ENCODE peak calls at places on chromosomes 3 and 15, in six cellular contexts. One of them, this sample, is unnamed.

GRCh38 chr3:64530434-64531049 is 157.3 kb downstream of the ADAMTS9 start:
- DNase-seq in IMR-90: peak
- DNase-seq in mesothelial cell of epicardium: no peak
- DNase-seq in H1: peak
- DNase-seq in A673: peak
- DNase-seq in adrenal gland: peak
- DNase-seq in this sample: peak

GRCh38 chr3:104909721-104910120 is 457.0 kb upstream of the ALCAM start:
- DNase-seq in IMR-90: peak
- DNase-seq in mesothelial cell of epicardium: no peak
- DNase-seq in H1: no peak
- DNase-seq in A673: peak
- DNase-seq in adrenal gland: peak
- DNase-seq in this sample: no peak

GRCh38 chr15:42490246-42490742 is 647 bp downstream of the ZNF106 start:
- DNase-seq in IMR-90: peak
- DNase-seq in mesothelial cell of epicardium: no peak
- DNase-seq in H1: no peak
- DNase-seq in A673: peak
- DNase-seq in adrenal gland: no peak
- DNase-seq in this sample: peak

GRCh38 chr15:50735156-50735555 is 30.4 kb downstream of the SPPL2A start:
- DNase-seq in IMR-90: no peak
- DNase-seq in mesothelial cell of epicardium: no peak
- DNase-seq in H1: no peak
- DNase-seq in A673: peak
- DNase-seq in adrenal gland: no peak
- DNase-seq in this sample: no peak

GRCh38 chr3:162540421-162540820 is 1043.8 kb downstream of the OTOL1 start:
- DNase-seq in IMR-90: peak
- DNase-seq in mesothelial cell of epicardium: no peak
- DNase-seq in H1: no peak
- DNase-seq in A673: no peak
- DNase-seq in adrenal gland: no peak
- DNase-seq in this sample: no peak

GRCh38 chr3:7574435-7574834 is 713.5 kb downstream of the GRM7 start:
- DNase-seq in IMR-90: no peak
- DNase-seq in mesothelial cell of epicardium: no peak
- DNase-seq in H1: no peak
- DNase-seq in A673: no peak
- DNase-seq in adrenal gland: no peak
- DNase-seq in this sample: no peak

GRCh38 chr15:53448215-53449001 is 311.1 kb downstream of the WDR72 start:
- DNase-seq in IMR-90: no peak
- DNase-seq in mesothelial cell of epicardium: no peak
- DNase-seq in H1: no peak
- DNase-seq in A673: no peak
- DNase-seq in adrenal gland: peak
- DNase-seq in this sample: no peak

GRCh38 chr15:31396881-31397560 is 70.4 kb downstream of the KLF13 start:
- DNase-seq in IMR-90: peak
- DNase-seq in mesothelial cell of epicardium: no peak
- DNase-seq in H1: peak
- DNase-seq in A673: peak
- DNase-seq in adrenal gland: peak
- DNase-seq in this sample: peak

GRCh38 chr3:54139630-54140029 is 17.3 kb downstream of the CACNA2D3 start:
- DNase-seq in IMR-90: no peak
- DNase-seq in mesothelial cell of epicardium: no peak
- DNase-seq in H1: no peak
- DNase-seq in A673: no peak
- DNase-seq in adrenal gland: no peak
- DNase-seq in this sample: no peak

GRCh38 chr15:59329570-59330350 is 42.9 kb downstream of the MYO1E start:
- DNase-seq in IMR-90: peak
- DNase-seq in mesothelial cell of epicardium: no peak
- DNase-seq in H1: no peak
- DNase-seq in A673: no peak
- DNase-seq in adrenal gland: no peak
- DNase-seq in this sample: no peak

GRCh38 chr3:75906555-75907112 is 121.3 kb upstream of the ZNF717 start:
- DNase-seq in IMR-90: peak
- DNase-seq in mesothelial cell of epicardium: peak
- DNase-seq in H1: peak
- DNase-seq in A673: peak
- DNase-seq in adrenal gland: no peak
- DNase-seq in this sample: no peak

GRCh38 chr3:14227866-14228265 is 49.2 kb downstream of the LSM3 start:
- DNase-seq in IMR-90: peak
- DNase-seq in mesothelial cell of epicardium: no peak
- DNase-seq in H1: no peak
- DNase-seq in A673: no peak
- DNase-seq in adrenal gland: no peak
- DNase-seq in this sample: no peak

GRCh38 chr3:9746330-9746729 is 3.4 kb upstream of the OGG1 start:
- DNase-seq in IMR-90: peak
- DNase-seq in mesothelial cell of epicardium: no peak
- DNase-seq in H1: no peak
- DNase-seq in A673: no peak
- DNase-seq in adrenal gland: no peak
- DNase-seq in this sample: no peak

GRCh38 chr3:34011171-34012101 is 213.0 kb downstream of the PDCD6IP start:
- DNase-seq in IMR-90: peak
- DNase-seq in mesothelial cell of epicardium: no peak
- DNase-seq in H1: no peak
- DNase-seq in A673: peak
- DNase-seq in adrenal gland: no peak
- DNase-seq in this sample: peak

GRCh38 chr3:121883507-121883906 is 10.7 kb upstream of the SLC15A2 start:
- DNase-seq in IMR-90: peak
- DNase-seq in mesothelial cell of epicardium: no peak
- DNase-seq in H1: no peak
- DNase-seq in A673: peak
- DNase-seq in adrenal gland: no peak
- DNase-seq in this sample: peak

GRCh38 chr3:35665390-35666055 is 26.2 kb downstream of the ARPP21 start:
- DNase-seq in IMR-90: peak
- DNase-seq in mesothelial cell of epicardium: no peak
- DNase-seq in H1: no peak
- DNase-seq in A673: no peak
- DNase-seq in adrenal gland: no peak
- DNase-seq in this sample: no peak

GRCh38 chr3:185069583-185070030 is 83.3 kb downstream of the C3orf70 start:
- DNase-seq in IMR-90: no peak
- DNase-seq in mesothelial cell of epicardium: no peak
- DNase-seq in H1: peak
- DNase-seq in A673: no peak
- DNase-seq in adrenal gland: no peak
- DNase-seq in this sample: no peak

GRCh38 chr15:66760968-66761722 is 59.1 kb downstream of the SMAD6 start:
- DNase-seq in IMR-90: no peak
- DNase-seq in mesothelial cell of epicardium: no peak
- DNase-seq in H1: no peak
- DNase-seq in A673: no peak
- DNase-seq in adrenal gland: peak
- DNase-seq in this sample: no peak

GRCh38 chr3:153422314-153422713 is 260.3 kb downstream of the RAP2B start:
- DNase-seq in IMR-90: no peak
- DNase-seq in mesothelial cell of epicardium: no peak
- DNase-seq in H1: no peak
- DNase-seq in A673: no peak
- DNase-seq in adrenal gland: no peak
- DNase-seq in this sample: no peak

GRCh38 chr15:56916825-56917477 is 1.5 kb upstream of the TCF12 start:
- DNase-seq in IMR-90: no peak
- DNase-seq in mesothelial cell of epicardium: no peak
- DNase-seq in H1: no peak
- DNase-seq in A673: no peak
- DNase-seq in adrenal gland: no peak
- DNase-seq in this sample: no peak

GRCh38 chr3:161266731-161267150 is 45.6 kb downstream of the NMD3 start:
- DNase-seq in IMR-90: peak
- DNase-seq in mesothelial cell of epicardium: no peak
- DNase-seq in H1: no peak
- DNase-seq in A673: peak
- DNase-seq in adrenal gland: no peak
- DNase-seq in this sample: no peak

GRCh38 chr3:87207500-87207899 is 19.6 kb upstream of the CHMP2B start:
- DNase-seq in IMR-90: no peak
- DNase-seq in mesothelial cell of epicardium: no peak
- DNase-seq in H1: no peak
- DNase-seq in A673: no peak
- DNase-seq in adrenal gland: no peak
- DNase-seq in this sample: no peak

GRCh38 chr3:176961916-176962315 is 235.4 kb downstream of the TBL1XR1 start:
- DNase-seq in IMR-90: peak
- DNase-seq in mesothelial cell of epicardium: no peak
- DNase-seq in H1: no peak
- DNase-seq in A673: peak
- DNase-seq in adrenal gland: no peak
- DNase-seq in this sample: no peak

GRCh38 chr3:101303089-101303731 is 17.2 kb downstream of the IMPG2 start:
- DNase-seq in IMR-90: peak
- DNase-seq in mesothelial cell of epicardium: no peak
- DNase-seq in H1: no peak
- DNase-seq in A673: no peak
- DNase-seq in adrenal gland: no peak
- DNase-seq in this sample: peak

GRCh38 chr3:46710229-46710628 is 7.4 kb downstream of the PRSS50 start:
- DNase-seq in IMR-90: no peak
- DNase-seq in mesothelial cell of epicardium: no peak
- DNase-seq in H1: no peak
- DNase-seq in A673: no peak
- DNase-seq in adrenal gland: no peak
- DNase-seq in this sample: no peak

GRCh38 chr15:67005294-67005996 is 60.0 kb upstream of the SMAD3 start:
- DNase-seq in IMR-90: no peak
- DNase-seq in mesothelial cell of epicardium: no peak
- DNase-seq in H1: no peak
- DNase-seq in A673: no peak
- DNase-seq in adrenal gland: no peak
- DNase-seq in this sample: no peak

GRCh38 chr3:60948488-60948887 is 302.8 kb downstream of the FHIT start:
- DNase-seq in IMR-90: no peak
- DNase-seq in mesothelial cell of epicardium: no peak
- DNase-seq in H1: no peak
- DNase-seq in A673: no peak
- DNase-seq in adrenal gland: no peak
- DNase-seq in this sample: no peak
- TF ChIP-seq CTCF in IMR-90: peak
- TF ChIP-seq CTCF in mesothelial cell of epicardium: no peak
- TF ChIP-seq CTCF in H1: no peak
- TF ChIP-seq CTCF in A673: no peak
- TF ChIP-seq CTCF in adrenal gland: no peak
- TF ChIP-seq CTCF in this sample: no peak

GRCh38 chr15:92580933-92581445 is 74.6 kb downstream of the FAM174B start:
- DNase-seq in IMR-90: no peak
- DNase-seq in mesothelial cell of epicardium: no peak
- DNase-seq in H1: no peak
- DNase-seq in A673: no peak
- DNase-seq in adrenal gland: no peak
- DNase-seq in this sample: no peak
- TF ChIP-seq CTCF in IMR-90: no peak
- TF ChIP-seq CTCF in mesothelial cell of epicardium: no peak
- TF ChIP-seq CTCF in H1: no peak
- TF ChIP-seq CTCF in A673: no peak
- TF ChIP-seq CTCF in adrenal gland: no peak
- TF ChIP-seq CTCF in this sample: no peak

DNA sequence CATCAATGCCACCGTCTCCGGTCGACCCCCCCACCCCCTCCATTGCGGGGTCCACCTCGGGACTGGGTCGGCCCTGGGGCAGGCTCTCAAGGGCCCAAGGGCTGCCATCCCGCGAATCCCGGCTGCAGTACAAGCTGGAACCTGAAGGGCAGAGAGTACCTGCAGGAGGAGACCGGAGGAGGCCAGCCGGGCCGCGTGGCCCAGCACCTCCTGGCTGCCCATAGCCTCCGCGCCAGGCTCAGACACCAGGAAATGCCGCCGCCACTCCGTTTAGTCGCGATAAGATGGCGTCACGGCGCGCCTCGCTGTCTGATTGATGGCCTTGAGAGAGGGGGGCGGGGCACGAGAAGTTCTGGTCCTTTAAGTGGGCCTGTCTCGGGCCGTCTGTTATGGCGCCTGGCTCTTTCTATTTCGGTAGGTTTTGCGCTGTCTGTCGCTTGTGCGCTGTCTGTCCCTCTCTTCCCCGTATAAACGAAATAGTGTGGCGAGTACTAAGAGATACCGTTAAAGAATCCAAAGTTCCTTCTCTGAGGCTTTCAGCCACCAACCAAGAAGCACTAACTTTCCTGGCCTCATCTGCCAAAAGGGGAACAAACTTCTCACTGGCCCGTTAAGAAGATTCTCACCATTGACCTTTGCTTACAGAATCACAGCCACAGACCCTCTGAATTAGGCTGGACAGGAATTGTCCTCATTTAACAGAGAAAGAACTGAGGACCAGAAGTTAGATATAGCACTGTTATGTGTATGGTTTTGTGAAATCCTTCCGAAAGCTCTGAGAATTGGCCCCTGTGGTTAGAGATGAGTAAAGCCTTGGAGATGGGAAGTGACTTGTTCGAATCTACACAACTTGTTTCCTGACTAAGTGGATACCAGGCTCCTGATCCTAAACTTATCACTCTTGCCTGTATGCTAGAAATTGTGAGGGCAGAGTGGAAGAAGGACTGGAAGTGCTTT is at the start of gene RFT1:
- DNase-seq in IMR-90: peak
- DNase-seq in mesothelial cell of epicardium: peak
- DNase-seq in H1: peak
- DNase-seq in A673: peak
- DNase-seq in adrenal gland: peak
- DNase-seq in this sample: peak
- TF ChIP-seq CTCF in IMR-90: no peak
- TF ChIP-seq CTCF in mesothelial cell of epicardium: peak
- TF ChIP-seq CTCF in H1: peak
- TF ChIP-seq CTCF in A673: no peak
- TF ChIP-seq CTCF in adrenal gland: peak
- TF ChIP-seq CTCF in this sample: no peak

DNA sequence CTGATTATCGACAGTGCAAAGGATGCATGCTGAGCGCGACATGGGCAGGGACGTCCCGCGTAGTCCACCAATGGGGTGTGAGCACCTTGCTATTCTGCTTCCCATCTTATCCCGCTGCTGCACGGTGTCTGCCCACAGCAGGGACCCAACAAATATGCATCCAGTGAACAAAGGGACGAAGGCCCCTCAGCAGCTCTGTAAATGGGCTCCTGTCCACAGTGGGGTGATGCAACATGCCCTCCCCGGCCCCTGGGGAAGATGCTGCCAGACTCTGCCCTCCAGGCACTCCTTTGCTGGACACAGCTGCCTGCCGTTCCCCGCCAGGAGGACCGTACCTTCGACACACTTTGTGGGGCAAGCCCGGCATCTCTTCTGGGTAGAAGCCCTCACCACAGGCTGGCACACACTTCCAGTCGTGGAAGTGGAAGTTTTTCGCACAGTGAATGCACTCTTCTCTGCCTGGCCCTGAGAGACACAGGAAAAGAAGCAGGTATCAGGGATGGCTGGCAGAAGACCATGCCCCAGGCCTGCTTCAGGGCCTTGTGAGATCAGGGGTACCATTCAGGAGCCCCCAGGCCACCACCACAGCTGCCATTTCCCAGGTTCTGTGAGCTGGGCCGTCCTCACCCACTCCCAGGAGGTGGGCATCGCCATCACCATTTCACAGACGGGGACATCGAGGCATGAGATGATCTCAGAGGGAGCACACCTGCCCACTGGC is 18.2 kb upstream of the SNRPA1 start:
- DNase-seq in IMR-90: no peak
- DNase-seq in mesothelial cell of epicardium: no peak
- DNase-seq in H1: no peak
- DNase-seq in A673: no peak
- DNase-seq in adrenal gland: no peak
- DNase-seq in this sample: no peak
- TF ChIP-seq CTCF in IMR-90: no peak
- TF ChIP-seq CTCF in mesothelial cell of epicardium: no peak
- TF ChIP-seq CTCF in H1: no peak
- TF ChIP-seq CTCF in A673: no peak
- TF ChIP-seq CTCF in adrenal gland: no peak
- TF ChIP-seq CTCF in this sample: no peak

This sample was measured in GM13977.